ENCODE peak calls at places on chromosome 7, in four cellular contexts. One of them, this sample, is unnamed.

GRCh38 chr7:151871904-151872303 is 5.0 kb downstream of the PRKAG2 start:
- DNase-seq in left ventricle myocardium inferior: peak
- DNase-seq in nephron progenitor cell: no peak
- DNase-seq in glutamatergic neuron: no peak
- DNase-seq in this sample: no peak

GRCh38 chr7:44145419-44145968 is 4.4 kb upstream of the MYL7 start:
- DNase-seq in left ventricle myocardium inferior: no peak
- DNase-seq in nephron progenitor cell: peak
- DNase-seq in glutamatergic neuron: peak
- DNase-seq in this sample: no peak

GRCh38 chr7:77759294-77759889 is 38.8 kb downstream of the TMEM60 start:
- DNase-seq in left ventricle myocardium inferior: no peak
- DNase-seq in nephron progenitor cell: peak
- DNase-seq in glutamatergic neuron: peak
- DNase-seq in this sample: peak

GRCh38 chr7:151814400-151814914 is 62.5 kb downstream of the PRKAG2 start:
- DNase-seq in left ventricle myocardium inferior: no peak
- DNase-seq in nephron progenitor cell: peak
- DNase-seq in glutamatergic neuron: peak
- DNase-seq in this sample: no peak

GRCh38 chr7:69682518-69682917 is 84.2 kb downstream of the AUTS2 start:
- DNase-seq in left ventricle myocardium inferior: no peak
- DNase-seq in nephron progenitor cell: no peak
- DNase-seq in glutamatergic neuron: no peak
- DNase-seq in this sample: no peak

GRCh38 chr7:11538751-11539299 is 293.2 kb downstream of the THSD7A start:
- DNase-seq in left ventricle myocardium inferior: no peak
- DNase-seq in nephron progenitor cell: no peak
- DNase-seq in glutamatergic neuron: no peak
- DNase-seq in this sample: no peak

GRCh38 chr7:105473163-105473562 is 48.9 kb downstream of the PUS7 start:
- DNase-seq in left ventricle myocardium inferior: no peak
- DNase-seq in nephron progenitor cell: no peak
- DNase-seq in glutamatergic neuron: no peak
- DNase-seq in this sample: no peak

GRCh38 chr7:92682767-92683539 is 92.8 kb upstream of the FAM133B start:
- DNase-seq in left ventricle myocardium inferior: no peak
- DNase-seq in nephron progenitor cell: no peak
- DNase-seq in glutamatergic neuron: no peak
- DNase-seq in this sample: no peak

GRCh38 chr7:143454091-143454729 is 11.0 kb downstream of the TAS2R60 start:
- DNase-seq in left ventricle myocardium inferior: no peak
- DNase-seq in nephron progenitor cell: no peak
- DNase-seq in glutamatergic neuron: no peak
- DNase-seq in this sample: no peak

GRCh38 chr7:156003220-156004162 is 191.2 kb upstream of the SHH start:
- DNase-seq in left ventricle myocardium inferior: no peak
- DNase-seq in nephron progenitor cell: no peak
- DNase-seq in glutamatergic neuron: no peak
- DNase-seq in this sample: no peak

DNA sequence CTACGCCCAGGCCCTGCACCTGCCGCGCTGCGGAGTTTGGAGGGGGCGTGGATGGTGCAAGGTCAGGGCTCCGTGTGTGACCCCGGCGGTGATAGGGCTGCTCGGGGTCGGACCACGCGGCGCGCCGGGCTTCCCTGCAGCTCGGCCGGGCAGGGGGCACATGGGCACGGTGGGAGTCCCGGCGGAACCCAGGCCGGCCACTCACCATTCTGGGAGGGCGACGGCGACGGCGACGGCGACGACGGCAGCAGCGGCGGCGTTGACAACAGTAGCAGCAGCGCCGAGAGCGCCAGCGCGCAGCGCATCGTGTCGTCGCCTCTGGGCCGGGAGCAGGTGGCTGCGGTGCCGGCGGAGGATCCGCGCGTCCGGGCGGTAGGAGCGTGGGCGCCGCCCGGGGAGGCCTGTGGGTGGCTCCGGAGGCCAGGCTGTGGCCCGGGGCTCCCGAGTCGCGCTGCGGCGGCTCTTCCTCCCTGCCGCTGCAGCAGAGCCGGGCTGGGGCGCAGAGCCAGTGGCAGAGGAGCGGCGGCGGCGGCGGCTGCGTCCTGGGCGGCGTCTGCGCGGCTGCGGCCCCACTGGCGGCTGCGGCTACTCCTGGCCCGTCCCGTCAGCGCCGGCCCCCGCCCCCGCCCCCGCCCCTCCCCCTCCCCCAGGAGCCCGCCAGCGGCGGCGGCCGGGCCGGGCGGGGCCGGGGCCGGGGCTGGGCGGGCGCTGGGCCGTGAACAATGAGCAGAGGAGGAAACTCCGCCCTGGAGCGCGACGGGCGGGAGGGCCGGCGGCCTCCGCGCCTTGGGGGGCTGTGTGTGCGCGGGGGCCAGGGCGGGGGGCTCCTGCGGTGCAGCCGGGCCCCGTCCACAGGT is at the start of gene PODXL:
- DNase-seq in left ventricle myocardium inferior: peak
- DNase-seq in nephron progenitor cell: peak
- DNase-seq in glutamatergic neuron: peak
- DNase-seq in this sample: peak
- TF ChIP-seq CTCF in left ventricle myocardium inferior: peak
- TF ChIP-seq CTCF in nephron progenitor cell: no peak
- TF ChIP-seq CTCF in glutamatergic neuron: no peak
- TF ChIP-seq CTCF in this sample: no peak

DNA sequence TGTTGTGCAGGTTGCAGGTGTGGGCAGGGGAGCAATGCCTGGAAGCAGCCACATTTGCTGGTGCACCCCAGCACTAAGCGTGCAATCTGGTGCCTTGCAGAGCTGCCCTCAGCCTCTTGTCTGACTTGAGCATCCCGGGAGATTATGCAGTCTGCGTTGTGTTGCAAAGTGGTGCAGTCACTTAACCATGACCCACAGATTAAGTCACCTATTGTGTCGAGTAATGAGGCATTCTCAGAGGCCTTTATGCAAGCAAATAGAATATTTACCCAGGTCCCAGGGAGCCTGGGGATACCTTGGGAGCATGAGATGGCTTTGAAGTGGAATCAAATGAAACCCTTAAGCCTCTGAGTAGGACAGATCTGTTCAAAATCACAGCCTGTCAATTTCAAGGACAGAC is 529.0 kb downstream of the TYW1 start:
- DNase-seq in left ventricle myocardium inferior: no peak
- DNase-seq in nephron progenitor cell: no peak
- DNase-seq in glutamatergic neuron: peak
- DNase-seq in this sample: peak
- TF ChIP-seq CTCF in left ventricle myocardium inferior: no peak
- TF ChIP-seq CTCF in nephron progenitor cell: no peak
- TF ChIP-seq CTCF in glutamatergic neuron: no peak
- TF ChIP-seq CTCF in this sample: no peak

GRCh38 chr7:73811760-73812168 is 19.0 kb upstream of the CLDN4 start:
- DNase-seq in left ventricle myocardium inferior: peak
- DNase-seq in nephron progenitor cell: peak
- DNase-seq in glutamatergic neuron: peak
- DNase-seq in this sample: peak
- TF ChIP-seq CTCF in left ventricle myocardium inferior: peak
- TF ChIP-seq CTCF in nephron progenitor cell: peak
- TF ChIP-seq CTCF in glutamatergic neuron: peak
- TF ChIP-seq CTCF in this sample: peak

GRCh38 chr7:140079121-140079536 is 16.4 kb upstream of the PARP12 start:
- DNase-seq in left ventricle myocardium inferior: no peak
- DNase-seq in nephron progenitor cell: peak
- DNase-seq in glutamatergic neuron: peak
- DNase-seq in this sample: peak
- TF ChIP-seq CTCF in left ventricle myocardium inferior: peak
- TF ChIP-seq CTCF in nephron progenitor cell: peak
- TF ChIP-seq CTCF in glutamatergic neuron: no peak
- TF ChIP-seq CTCF in this sample: peak

GRCh38 chr7:47301078-47301477 is 280.8 kb downstream of the TNS3 start:
- DNase-seq in left ventricle myocardium inferior: no peak
- DNase-seq in nephron progenitor cell: no peak
- DNase-seq in glutamatergic neuron: no peak
- DNase-seq in this sample: no peak
- TF ChIP-seq CTCF in left ventricle myocardium inferior: no peak
- TF ChIP-seq CTCF in nephron progenitor cell: no peak
- TF ChIP-seq CTCF in glutamatergic neuron: no peak
- TF ChIP-seq CTCF in this sample: no peak